ENCODE peak calls at places on chromosomes 2 and 18, in nine cellular contexts. F is tibial nerve; X is breast epithelium; V is ovary; I is fibroblast of lung; C is gastrocnemius medialis; R is CD4-positive, alpha-beta memory T cell; U is PC-3; Z is cardiac muscle cell. P is an unnamed sample. For H3K27me3, the result is how much of the 10 kb centered on the place peaks cover.

GRCh38 chr18:79805211-79805862 is 7.6 kb downstream of the KCNG2 start:
- DNase-seq in C (no peak), R (no peak), V (no peak), I (no peak), X (peak), Z (no peak), U (no peak), F (no peak), P (no peak)

GRCh38 chr2:696999-697627 is 19.9 kb upstream of the TMEM18 start:
- DNase-seq in I (no peak), V (no peak), C (no peak), Z (no peak), X (no peak), U (peak), F (no peak), R (no peak), P (no peak)

GRCh38 chr2:190835303-190835930 is 45.2 kb upstream of the GLS start:
- DNase-seq in C (peak), F (no peak), X (no peak), R (no peak), V (peak), I (peak), Z (no peak), U (peak), P (peak)

GRCh38 chr2:100857915-100858314 is 38.0 kb downstream of the NPAS2 start:
- DNase-seq in C (no peak), I (peak), U (peak), Z (no peak), R (no peak), X (no peak), V (no peak), F (no peak), P (peak)

GRCh38 chr18:79366177-79367094 is 29.3 kb upstream of the NFATC1 start:
- DNase-seq in X (no peak), C (no peak), V (no peak), I (peak), Z (no peak), U (no peak), F (no peak), R (no peak), P (peak)

GRCh38 chr18:55280515-55280914 is 307.5 kb downstream of the TCF4 start:
- DNase-seq in U (no peak), X (no peak), F (no peak), I (no peak), R (no peak), Z (no peak), V (no peak), C (no peak), P (no peak)

GRCh38 chr18:14767474-14767873 is 19.5 kb downstream of the ANKRD30B start:
- DNase-seq in V (no peak), X (no peak), C (no peak), F (no peak), Z (no peak), I (no peak), R (no peak), U (peak), P (no peak)

GRCh38 chr2:21642647-21643046 is 518.9 kb downstream of the TDRD15 start:
- DNase-seq in F (no peak), V (no peak), U (no peak), C (no peak), R (no peak), I (peak), Z (no peak), X (no peak), P (no peak)

GRCh38 chr18:60248563-60249330 is 123.8 kb downstream of the MC4R start:
- DNase-seq in C (no peak), X (no peak), V (no peak), Z (no peak), F (no peak), I (no peak), R (no peak), U (no peak), P (no peak)

GRCh38 chr18:77203071-77203470 is 46.6 kb upstream of the GALR1 start:
- DNase-seq in C (no peak), U (no peak), X (no peak), R (no peak), V (no peak), F (no peak), I (peak), Z (peak), P (no peak)

GRCh38 chr2:180376076-180376475 is 369.0 kb upstream of the CWC22 start:
- DNase-seq in V (no peak), C (no peak), U (peak), I (no peak), F (no peak), R (no peak), Z (no peak), X (no peak), P (no peak)

GRCh38 chr2:232382331-232383225 is 4.0 kb downstream of the ALPP start:
- DNase-seq in X (no peak), C (no peak), I (no peak), V (no peak), Z (no peak), R (no peak), F (no peak), U (no peak), P (no peak)

GRCh38 chr2:18991177-18992168 is 366.9 kb downstream of the OSR1 start:
- DNase-seq in R (no peak), V (peak), F (no peak), Z (no peak), I (peak), C (peak), X (peak), U (peak), P (peak)

GRCh38 chr2:204731996-204732395 is 186.7 kb downstream of the PARD3B start:
- DNase-seq in C (no peak), Z (no peak), F (no peak), U (no peak), V (no peak), X (no peak), I (peak), R (no peak), P (no peak)

GRCh38 chr2:219175928-219176817 is 552 bp downstream of the CNPPD1 start:
- DNase-seq in F (peak), X (peak), I (peak), U (peak), V (no peak), R (peak), Z (peak), C (peak), P (no peak)

GRCh38 chr18:23307567-23308295 is 145.4 kb upstream of the RIOK3 start:
- DNase-seq in U (peak), C (no peak), I (peak), V (no peak), Z (no peak), X (no peak), R (no peak), F (no peak), P (no peak)

GRCh38 chr2:233489666-233490065 is 76.9 kb downstream of the USP40 start:
- DNase-seq in Z (no peak), X (no peak), C (no peak), F (no peak), I (peak), U (no peak), R (no peak), V (no peak), P (no peak)

GRCh38 chr2:57862153-57862552 is 184.5 kb upstream of the VRK2 start:
- DNase-seq in Z (no peak), R (no peak), I (no peak), V (no peak), C (no peak), F (no peak), X (no peak), U (peak), P (no peak)

GRCh38 chr2:132715554-132715953 is 45.5 kb upstream of the LYPD1 start:
- DNase-seq in V (no peak), Z (no peak), C (no peak), F (no peak), U (no peak), R (no peak), X (no peak), I (no peak), P (no peak)

GRCh38 chr18:36158261-36158867 is 28.7 kb downstream of the ELP2 start:
- DNase-seq in C (no peak), V (no peak), I (peak), Z (no peak), X (no peak), R (no peak), F (no peak), U (no peak), P (peak)

GRCh38 chr18:48590678-48591077 is 51.8 kb downstream of the CTIF start:
- DNase-seq in X (no peak), F (no peak), C (no peak), Z (no peak), U (peak), R (no peak), I (peak), V (no peak), P (peak)

GRCh38 chr2:184370954-184371353 is 227.4 kb upstream of the ZNF804A start:
- DNase-seq in C (no peak), F (no peak), V (no peak), Z (no peak), X (no peak), I (no peak), R (no peak), U (no peak), P (no peak)

GRCh38 chr2:150585221-150585971 is 97.9 kb upstream of the RND3 start:
- DNase-seq in X (no peak), C (no peak), F (no peak), V (no peak), R (no peak), I (peak), Z (no peak), U (no peak), P (no peak)

GRCh38 chr18:495017-495416 is 5.5 kb downstream of the COLEC12 start:
- DNase-seq in R (no peak), X (no peak), Z (no peak), U (no peak), F (no peak), V (no peak), I (peak), C (no peak), P (no peak)

GRCh38 chr2:153478289-153479261 is at the start of gene RPRM:
- DNase-seq in V (peak), U (peak), C (no peak), X (no peak), R (peak), Z (peak), I (peak), F (no peak), P (no peak)
- H3K27me3 ChIP-seq in V (under half), U (under half), C (half or more), X (half or more), R (under half), Z (under half), I (under half), F (half or more), P (under half)

GRCh38 chr2:23658466-23658942 is 268.4 kb downstream of the ATAD2B start:
- DNase-seq in X (no peak), C (no peak), I (peak), F (no peak), Z (no peak), V (no peak), U (no peak), R (no peak), P (no peak)

GRCh38 chr2:23657934-23658333 is 269.0 kb downstream of the ATAD2B start:
- DNase-seq in U (no peak), Z (no peak), R (no peak), F (no peak), X (no peak), V (no peak), C (no peak), I (no peak), P (no peak)

GRCh38 chr2:23660227-23660626 is 266.7 kb downstream of the ATAD2B start:
- DNase-seq in I (no peak), C (no peak), Z (no peak), V (no peak), X (no peak), R (no peak), F (no peak), U (no peak), P (no peak)

GRCh38 chr2:23659773-23660172 is 267.1 kb downstream of the ATAD2B start:
- DNase-seq in C (no peak), X (no peak), V (no peak), F (no peak), Z (no peak), I (no peak), U (no peak), R (no peak), P (no peak)

GRCh38 chr2:23659328-23659727 is 267.6 kb downstream of the ATAD2B start:
- DNase-seq in I (no peak), R (no peak), C (no peak), Z (no peak), X (no peak), U (no peak), F (no peak), V (no peak), P (no peak)
- H3K4me3 ChIP-seq in I (no peak), R (no peak), C (no peak), Z (no peak), X (no peak), U (no peak), F (no peak), V (no peak), P (no peak)

GRCh38 chr18:33581816-33582215 is 3.8 kb downstream of the ASXL3 start:
- DNase-seq in R (no peak), U (no peak), F (no peak), Z (peak), X (no peak), C (no peak), I (no peak), V (peak), P (no peak)
- H3K27me3 ChIP-seq in R (under half), U (under half), F (under half), Z (under half), X (under half), C (under half), I (under half), V (under half), P (under half)

DNA sequence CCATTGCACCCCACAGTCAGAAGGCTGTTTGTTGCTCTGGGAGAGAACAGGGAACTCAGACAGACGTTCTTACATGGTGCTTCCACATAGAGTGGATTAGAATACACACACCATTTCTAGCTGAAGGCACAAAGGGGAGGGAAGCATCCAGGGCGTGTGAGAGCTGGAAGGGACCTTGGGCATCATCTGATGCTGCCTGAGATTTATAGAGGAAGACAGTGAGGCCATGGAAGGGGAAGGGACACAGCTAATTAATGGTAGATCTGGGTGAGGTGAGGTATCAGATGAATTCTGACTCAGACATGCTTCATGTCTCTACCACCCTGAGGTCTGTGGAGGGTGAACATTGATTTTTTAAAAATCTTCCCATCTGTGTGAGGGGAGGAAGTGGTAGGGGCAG is 42.1 kb upstream of the OTOF start:
- DNase-seq in V (no peak), F (no peak), U (no peak), I (no peak), Z (no peak), C (no peak), X (no peak), R (no peak), P (no peak)
- H3K4me3 ChIP-seq in V (no peak), F (no peak), U (no peak), I (no peak), Z (no peak), C (no peak), X (no peak), R (no peak), P (no peak)

DNA sequence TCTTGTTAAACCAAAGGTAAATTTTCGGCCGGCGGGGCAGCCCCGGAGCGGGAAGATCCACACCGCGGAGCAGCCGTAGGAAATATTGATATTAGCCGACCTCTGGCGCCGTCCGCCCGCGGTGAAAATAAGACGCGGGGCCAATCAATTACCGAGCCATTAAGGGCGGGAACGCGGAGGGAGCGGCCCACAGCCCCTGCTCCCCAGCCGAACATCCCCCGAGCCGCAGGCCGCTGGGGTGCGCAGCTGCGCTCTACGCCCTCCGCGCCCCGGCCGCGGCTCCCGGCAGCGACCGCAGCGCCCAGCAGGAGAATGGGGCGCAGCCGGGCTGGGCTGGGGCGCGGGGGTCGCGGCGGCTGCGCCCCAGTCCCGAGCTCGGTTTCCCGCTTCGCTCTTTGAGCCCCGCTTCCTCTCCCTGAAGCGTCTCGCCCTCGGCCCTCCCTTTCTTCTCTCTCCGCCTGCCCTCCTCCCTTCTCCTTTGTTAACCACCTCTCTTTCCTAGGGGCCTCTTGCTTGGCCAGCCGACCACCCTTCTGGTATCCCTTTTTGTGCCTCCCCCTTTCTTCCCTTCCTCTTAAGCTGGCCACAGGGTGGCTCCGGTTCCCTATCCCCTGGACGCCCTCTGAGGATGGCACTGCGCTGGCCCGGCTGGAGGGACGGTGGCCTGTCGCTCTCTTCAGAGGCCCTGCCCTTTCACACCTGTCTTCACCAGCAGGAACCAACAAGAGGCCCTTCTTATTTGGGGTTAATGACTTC is 40.9 kb downstream of the CELF4 start:
- DNase-seq in F (no peak), X (no peak), C (no peak), U (no peak), I (no peak), Z (peak), V (no peak), R (no peak), P (no peak)
- H3K27me3 ChIP-seq in F (under half), X (under half), C (under half), U (under half), I (under half), Z (under half), V (under half), R (under half), P (under half)

GRCh38 chr2:215619989-215620388 is 184.1 kb upstream of the FN1 start:
- DNase-seq in U (no peak), R (no peak), C (peak), V (no peak), Z (no peak), I (no peak), F (no peak), X (no peak), P (no peak)
- H3K4me3 ChIP-seq in U (no peak), R (no peak), C (no peak), V (no peak), Z (no peak), I (no peak), F (no peak), X (no peak), P (no peak)

GRCh38 chr2:70772486-70773155 is 4.6 kb upstream of the ADD2 start:
- DNase-seq in Z (no peak), C (no peak), U (no peak), I (no peak), R (no peak), F (no peak), V (no peak), X (no peak), P (no peak)

GRCh38 chr2:70779911-70780580 is 10.4 kb downstream of the FIGLA start:
- DNase-seq in X (no peak), V (no peak), I (peak), F (no peak), C (no peak), R (no peak), Z (no peak), U (peak), P (no peak)

GRCh38 chr2:70775148-70775547 is 7.1 kb upstream of the ADD2 start:
- DNase-seq in I (no peak), U (no peak), C (no peak), R (no peak), F (no peak), V (no peak), X (no peak), Z (no peak), P (no peak)

GRCh38 chr2:70776266-70776665 is 8.3 kb upstream of the ADD2 start:
- DNase-seq in R (no peak), I (no peak), V (no peak), X (no peak), Z (no peak), U (no peak), F (no peak), C (no peak), P (no peak)

GRCh38 chr2:70777450-70777849 is 9.4 kb upstream of the ADD2 start:
- DNase-seq in X (no peak), I (peak), C (no peak), U (peak), F (no peak), Z (no peak), V (no peak), R (no peak), P (no peak)
- H3K27me3 ChIP-seq in X (under half), I (under half), C (under half), U (under half), F (under half), Z (under half), V (under half), R (under half), P (under half)

GRCh38 chr2:16025876-16026640 is 85.7 kb downstream of the MYCN start:
- DNase-seq in X (no peak), F (no peak), V (no peak), R (no peak), I (no peak), U (no peak), C (no peak), Z (no peak), P (no peak)

GRCh38 chr2:16026816-16027501 is 86.6 kb downstream of the MYCN start:
- DNase-seq in X (no peak), I (no peak), V (no peak), Z (no peak), C (no peak), F (no peak), R (no peak), U (no peak), P (no peak)

GRCh38 chr2:16022548-16023240 is 82.3 kb downstream of the MYCN start:
- DNase-seq in I (no peak), F (no peak), R (no peak), C (no peak), V (no peak), X (no peak), U (no peak), Z (no peak), P (no peak)

GRCh38 chr2:16023663-16024360 is 83.5 kb downstream of the MYCN start:
- DNase-seq in R (no peak), Z (no peak), V (no peak), U (no peak), X (no peak), C (no peak), F (no peak), I (no peak), P (no peak)

DNA sequence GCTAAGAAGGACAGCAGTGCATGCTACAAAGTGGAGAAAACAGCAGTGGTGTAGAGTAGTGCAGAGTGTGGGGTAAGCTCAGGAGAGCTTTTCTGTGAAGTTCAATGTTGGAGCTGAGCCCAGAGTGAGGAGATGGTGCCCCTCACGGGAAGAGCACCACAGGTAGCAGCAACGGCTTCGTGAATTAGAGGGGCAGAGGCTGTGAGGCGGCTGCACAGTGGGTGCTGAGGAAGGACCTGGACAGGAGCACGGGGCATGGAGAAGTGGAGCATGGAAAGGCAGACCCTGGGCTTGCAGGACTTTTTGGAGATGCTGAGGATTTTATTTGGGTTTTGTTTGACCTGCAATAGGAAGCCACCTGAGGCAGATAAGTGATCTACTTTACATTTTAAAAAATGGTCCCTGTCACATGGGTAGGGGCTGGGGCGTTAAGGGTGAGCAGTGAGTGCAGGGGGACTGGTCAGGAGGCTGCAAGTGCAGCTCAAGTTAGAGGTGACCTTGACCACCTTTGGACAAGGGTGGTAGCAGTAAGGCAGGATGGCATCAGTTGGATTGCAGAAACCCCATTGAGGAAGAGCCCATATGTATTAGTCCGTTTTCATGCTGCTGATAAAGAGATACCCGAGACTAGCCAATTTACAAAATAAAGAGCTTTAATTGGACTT is 85.0 kb downstream of the MYCN start:
- DNase-seq in I (no peak), U (no peak), R (no peak), Z (no peak), V (no peak), X (no peak), F (no peak), C (no peak), P (no peak)
- H3K4me3 ChIP-seq in I (no peak), U (no peak), R (no peak), Z (no peak), V (no peak), X (no peak), F (no peak), C (no peak), P (no peak)

GRCh38 chr2:10980071-10980470 is 68.3 kb downstream of the KCNF1 start:
- DNase-seq in F (no peak), X (no peak), V (no peak), C (no peak), R (no peak), Z (peak), U (no peak), I (no peak), P (no peak)

GRCh38 chr2:10973766-10974165 is 62.0 kb downstream of the KCNF1 start:
- DNase-seq in R (no peak), U (no peak), I (no peak), C (no peak), V (no peak), X (no peak), F (no peak), Z (no peak), P (no peak)

GRCh38 chr2:10977636-10978035 is 65.9 kb downstream of the KCNF1 start:
- DNase-seq in F (no peak), V (no peak), R (no peak), C (no peak), I (peak), X (peak), Z (peak), U (no peak), P (no peak)

GRCh38 chr2:10978112-10978670 is 66.5 kb downstream of the KCNF1 start:
- DNase-seq in U (no peak), X (no peak), R (no peak), V (no peak), Z (peak), I (no peak), F (no peak), C (no peak), P (no peak)

GRCh38 chr2:10977003-10977402 is 65.3 kb downstream of the KCNF1 start:
- DNase-seq in R (no peak), U (no peak), Z (no peak), X (no peak), I (peak), V (no peak), F (no peak), C (no peak), P (no peak)
- H3K27me3 ChIP-seq in R (under half), U (under half), Z (under half), X (under half), I (under half), V (under half), F (under half), C (under half), P (under half)

P was measured in BJ.